ENCODE peak calls at places on chromosome 7, in eight cellular contexts. B is glutamatergic neuron; N is left ventricle myocardium inferior; L is stimulated activated CD4-positive, alpha-beta T cell treated with anti-CD3 and anti-CD28 coated beads, Interleukin-4, amount 100 ng/mL, for 1 hour; Z is AG09319; X is CD4-positive, alpha-beta memory T cell; I is tibial nerve; Y is progenitor cell of endocrine pancreas. R is an unnamed sample.

GRCh38 chr7:97844036-97844435 is 28.2 kb downstream of the ASNS start:
- DNase-seq in B (no peak), N (no peak), L (no peak), Z (no peak), X (no peak), I (no peak), Y (no peak), R (no peak)

GRCh38 chr7:73973091-73973490 is 54.9 kb upstream of the ELN start:
- DNase-seq in B (no peak), N (peak; percentile 54), L (no peak), Z (no peak), X (no peak), I (no peak), Y (no peak), R (no peak)

GRCh38 chr7:44891791-44892190 is 6.5 kb upstream of the PURB start:
- DNase-seq in B (no peak), N (no peak), L (no peak), Z (no peak), X (no peak), I (no peak), Y (no peak), R (no peak)

GRCh38 chr7:81430761-81431160 is 339.1 kb downstream of the HGF start:
- DNase-seq in B (no peak), N (no peak), L (no peak), Z (no peak), X (no peak), I (no peak), Y (no peak), R (no peak)

GRCh38 chr7:116101709-116102108 is 71.1 kb upstream of the TFEC start:
- DNase-seq in B (no peak), N (no peak), L (no peak), Z (no peak), X (no peak), I (no peak), Y (no peak), R (no peak)

GRCh38 chr7:111677848-111678247 is 115.6 kb upstream of the IMMP2L start:
- DNase-seq in B (no peak), N (no peak), L (no peak), Z (no peak), X (no peak), I (no peak), Y (no peak), R (no peak)

GRCh38 chr7:2219136-2219535 is 13.6 kb downstream of the MAD1L1 start:
- DNase-seq in B (no peak), N (no peak), L (no peak), Z (no peak), X (no peak), I (no peak), Y (no peak), R (no peak)

GRCh38 chr7:80722596-80723141 is 84.2 kb downstream of the CD36 start:
- DNase-seq in B (no peak), N (peak; percentile 20), L (no peak), Z (peak; percentile 89), X (no peak), I (peak; percentile 32), Y (no peak), R (no peak)

GRCh38 chr7:2165610-2166594 is 66.8 kb downstream of the MAD1L1 start:
- DNase-seq in B (no peak), N (no peak), L (no peak), Z (no peak), X (no peak), I (no peak), Y (no peak), R (no peak)

R was measured in NCI-H1417 treated with DMSO at 0.1 percent for 48 hours.